ENCODE peak calls at places on chromosome X, in eight cellular contexts. S, A, M, L, B, J, R and G are unnamed samples. For H3K4me1, the result is how much of the 10 kb centered on the place peaks cover.

GRCh38 chrX:107712231-107713204 is 63.1 kb downstream of the TSC22D3 start:
- DNase-seq in J (no peak), L (no peak), M (no peak), B (no peak), A (peak), S (no peak), R (peak), G (peak)

GRCh38 chrX:103831342-103831802 is 685 bp downstream of the RAB9B start:
- DNase-seq in S (no peak), M (no peak), A (no peak), J (no peak), L (peak), B (no peak), R (no peak), G (no peak)

GRCh38 chrX:113009837-113010236 is 169.2 kb upstream of the AMOT start:
- DNase-seq in A (no peak), B (no peak), R (no peak), S (no peak), J (no peak), M (no peak), L (no peak), G (no peak)

GRCh38 chrX:103658681-103659433 is 27.6 kb downstream of the MORF4L2 start:
- DNase-seq in M (no peak), A (no peak), B (no peak), L (no peak), S (no peak), J (no peak), R (no peak), G (no peak)

GRCh38 chrX:13463608-13464007 is 105.8 kb upstream of the EGFL6 start:
- DNase-seq in J (no peak), R (peak), M (peak), B (no peak), L (no peak), S (no peak), A (peak), G (no peak)

GRCh38 chrX:102934624-102935023 is 2.4 kb upstream of the RAB40AL start:
- DNase-seq in L (peak), J (no peak), A (peak), B (no peak), M (peak), R (peak), S (no peak), G (no peak)

GRCh38 chrX:121389976-121390709 is 342.7 kb downstream of the GLUD2 start:
- DNase-seq in L (no peak), R (no peak), M (no peak), S (no peak), J (no peak), A (no peak), B (no peak), G (no peak)

GRCh38 chrX:68429216-68429615 is 4.1 kb downstream of the OPHN1 start:
- DNase-seq in J (peak), R (no peak), A (no peak), L (no peak), M (no peak), S (no peak), B (no peak), G (no peak)

GRCh38 chrX:123219916-123220315 is 35.8 kb downstream of the GRIA3 start:
- DNase-seq in B (no peak), M (no peak), S (peak), J (no peak), A (no peak), L (no peak), R (no peak), G (no peak)

GRCh38 chrX:119240356-119240755 is 4.3 kb downstream of the PGRMC1 start:
- DNase-seq in J (no peak), M (no peak), B (no peak), R (no peak), A (no peak), S (no peak), L (no peak), G (no peak)

GRCh38 chrX:1215123-1215823 is 2.8 kb upstream of the CRLF2 start:
- DNase-seq in J (no peak), B (no peak), R (no peak), M (peak), A (no peak), S (no peak), L (no peak), G (no peak)

GRCh38 chrX:138723301-138723700 is 11.8 kb upstream of the FGF13 start:
- DNase-seq in J (no peak), B (no peak), M (no peak), A (no peak), L (no peak), S (no peak), R (no peak), G (no peak)

GRCh38 chrX:124325732-124326131 is 6.7 kb upstream of the TEX13D start:
- DNase-seq in S (no peak), L (no peak), M (no peak), A (no peak), B (no peak), J (no peak), R (no peak), G (no peak)

GRCh38 chrX:69028006-69028760 is 137.1 kb downstream of the PJA1 start:
- DNase-seq in S (no peak), L (no peak), M (peak), A (no peak), J (no peak), R (no peak), B (no peak), G (no peak)

GRCh38 chrX:24763989-24764388 is 70.3 kb downstream of the POLA1 start:
- DNase-seq in J (no peak), S (no peak), R (no peak), M (no peak), L (no peak), B (no peak), A (no peak), G (no peak)

GRCh38 chrX:103919336-103919682 is 43.1 kb upstream of the TMSB15B start:
- DNase-seq in S (no peak), R (no peak), A (peak), M (peak), L (peak), B (no peak), J (peak), G (no peak)

GRCh38 chrX:151402719-151403390 is 5.8 kb downstream of the VMA21 start:
- DNase-seq in L (no peak), B (peak), J (no peak), S (peak), A (no peak), R (no peak), M (no peak), G (no peak)

GRCh38 chrX:95318882-95319281 is 1365.8 kb upstream of the DIAPH2 start:
- DNase-seq in M (peak), L (no peak), A (no peak), S (peak), R (no peak), B (no peak), J (no peak), G (no peak)

GRCh38 chrX:115553171-115553570 is 7.8 kb upstream of the PLS3 start:
- DNase-seq in M (no peak), J (no peak), S (no peak), R (no peak), A (no peak), B (no peak), L (no peak), G (no peak)

GRCh38 chrX:28058906-28059305 is 77.7 kb upstream of the DCAF8L1 start:
- DNase-seq in J (no peak), M (no peak), S (no peak), R (no peak), B (no peak), L (no peak), A (no peak), G (no peak)

GRCh38 chrX:84187501-84188319 is at the start of gene RPS6KA6:
- DNase-seq in A (peak), R (peak), L (no peak), J (peak), S (peak), M (no peak), B (peak), G (peak)

GRCh38 chrX:151505796-151506195 is 57.7 kb upstream of the PASD1 start:
- DNase-seq in B (no peak), L (no peak), M (peak), J (no peak), A (peak), S (no peak), R (no peak), G (no peak)

GRCh38 chrX:20715176-20715575 is 448.5 kb upstream of the RPS6KA3 start:
- DNase-seq in A (no peak), B (no peak), J (no peak), L (no peak), S (no peak), M (no peak), R (no peak), G (no peak)

GRCh38 chrX:148522006-148522405 is 21.6 kb downstream of the AFF2 start:
- DNase-seq in J (no peak), A (no peak), B (no peak), L (no peak), M (peak), S (no peak), R (no peak), G (no peak)

GRCh38 chrX:56318076-56318475 is 85.9 kb downstream of the KLF8 start:
- DNase-seq in R (no peak), M (no peak), S (no peak), L (no peak), J (no peak), A (no peak), B (no peak), G (no peak)

GRCh38 chrX:39174761-39175417 is 373.6 kb downstream of the MID1IP1 start:
- DNase-seq in A (no peak), L (peak), M (no peak), J (no peak), B (no peak), R (no peak), S (no peak), G (peak)

GRCh38 chrX:133374874-133375387 is 40.4 kb downstream of the GPC4 start:
- DNase-seq in R (no peak), L (no peak), J (no peak), B (no peak), M (no peak), S (no peak), A (no peak), G (no peak)
- H3K4me1 ChIP-seq in R (under half), L (under half), J (under half), B (under half), M (under half), S (under half), A (under half), G (under half)

GRCh38 chrX:41335590-41336331 is 1.8 kb downstream of the DDX3X start:
- DNase-seq in S (no peak), A (no peak), J (no peak), M (no peak), R (no peak), L (no peak), B (no peak), G (no peak)
- H3K4me1 ChIP-seq in S (under half), A (under half), J (under half), M (under half), R (under half), L (under half), B (under half), G (under half)

GRCh38 chrX:2435465-2435864 is 65.3 kb downstream of the DHRSX start:
- DNase-seq in B (no peak), L (no peak), J (no peak), A (no peak), M (no peak), S (no peak), R (no peak), G (no peak)
- H3K4me1 ChIP-seq in B (under half), L (under half), J (under half), A (under half), M (under half), S (under half), R (under half), G (under half)

DNA sequence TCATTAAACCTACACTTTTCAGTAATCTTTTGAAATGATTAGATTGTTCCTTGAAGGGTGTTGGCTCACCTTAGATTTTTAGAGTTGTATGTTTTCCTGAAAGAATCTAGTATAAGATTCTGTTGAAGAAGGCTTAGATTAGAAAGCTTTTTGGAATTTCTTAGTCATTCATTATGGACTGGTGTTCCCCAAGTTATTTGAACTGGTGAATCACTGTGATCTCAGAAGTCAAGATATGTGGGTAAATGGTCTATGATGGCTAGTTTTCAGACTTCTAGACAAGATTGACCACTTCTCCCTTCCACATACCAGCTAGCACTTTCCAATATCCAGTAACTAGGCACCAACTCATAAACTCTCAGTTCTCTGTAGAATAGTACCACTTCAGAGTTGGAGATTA is 138.1 kb downstream of the KDM6A start:
- DNase-seq in J (no peak), L (no peak), B (no peak), A (no peak), S (no peak), M (no peak), R (no peak), G (no peak)
- H3K4me1 ChIP-seq in J (under half), L (under half), B (under half), A (under half), S (under half), M (under half), R (under half), G (under half)

DNA sequence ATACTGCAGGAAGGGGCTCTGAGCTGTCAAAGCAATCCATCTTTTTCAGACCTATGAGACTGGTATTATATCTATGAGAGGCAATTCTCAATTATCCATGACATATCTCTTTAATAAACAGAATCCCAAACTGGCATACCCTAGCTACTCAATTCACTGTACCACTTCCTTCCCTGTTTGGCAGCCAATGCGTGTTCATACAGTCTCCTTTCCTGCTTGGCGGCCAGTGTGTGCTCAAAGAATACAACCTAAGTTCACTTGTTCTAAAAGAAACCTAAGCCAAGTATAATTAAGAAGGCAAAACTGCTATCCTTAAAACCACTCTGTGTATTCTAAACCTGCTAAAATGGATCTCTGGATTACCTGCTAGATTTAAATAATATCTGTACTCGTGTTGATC is 38.3 kb downstream of the ARHGEF9 start:
- DNase-seq in M (no peak), S (no peak), L (no peak), R (no peak), A (no peak), J (no peak), B (no peak), G (no peak)
- H3K4me1 ChIP-seq in M (under half), S (under half), L (under half), R (under half), A (under half), J (under half), B (under half), G (under half)

GRCh38 chrX:136190038-136190437 is 42.7 kb downstream of the FHL1 start:
- DNase-seq in R (no peak), B (no peak), M (no peak), S (no peak), J (no peak), A (no peak), L (no peak), G (no peak)

GRCh38 chrX:136192135-136192534 is 44.8 kb downstream of the FHL1 start:
- DNase-seq in R (no peak), L (no peak), S (no peak), B (no peak), J (no peak), M (no peak), A (no peak), G (no peak)

GRCh38 chrX:136189222-136189621 is 41.9 kb downstream of the FHL1 start:
- DNase-seq in J (no peak), M (no peak), L (no peak), A (no peak), R (no peak), B (peak), S (no peak), G (no peak)

GRCh38 chrX:136192839-136193414 is 45.6 kb downstream of the FHL1 start:
- DNase-seq in L (no peak), B (no peak), M (no peak), A (no peak), S (no peak), J (no peak), R (no peak), G (no peak)

GRCh38 chrX:136191171-136191570 is 43.8 kb downstream of the FHL1 start:
- DNase-seq in B (no peak), L (no peak), R (no peak), S (no peak), M (no peak), A (no peak), J (no peak), G (no peak)
- H3K4me1 ChIP-seq in B (under half), L (under half), R (under half), S (under half), M (under half), A (under half), J (under half), G (under half)

DNA sequence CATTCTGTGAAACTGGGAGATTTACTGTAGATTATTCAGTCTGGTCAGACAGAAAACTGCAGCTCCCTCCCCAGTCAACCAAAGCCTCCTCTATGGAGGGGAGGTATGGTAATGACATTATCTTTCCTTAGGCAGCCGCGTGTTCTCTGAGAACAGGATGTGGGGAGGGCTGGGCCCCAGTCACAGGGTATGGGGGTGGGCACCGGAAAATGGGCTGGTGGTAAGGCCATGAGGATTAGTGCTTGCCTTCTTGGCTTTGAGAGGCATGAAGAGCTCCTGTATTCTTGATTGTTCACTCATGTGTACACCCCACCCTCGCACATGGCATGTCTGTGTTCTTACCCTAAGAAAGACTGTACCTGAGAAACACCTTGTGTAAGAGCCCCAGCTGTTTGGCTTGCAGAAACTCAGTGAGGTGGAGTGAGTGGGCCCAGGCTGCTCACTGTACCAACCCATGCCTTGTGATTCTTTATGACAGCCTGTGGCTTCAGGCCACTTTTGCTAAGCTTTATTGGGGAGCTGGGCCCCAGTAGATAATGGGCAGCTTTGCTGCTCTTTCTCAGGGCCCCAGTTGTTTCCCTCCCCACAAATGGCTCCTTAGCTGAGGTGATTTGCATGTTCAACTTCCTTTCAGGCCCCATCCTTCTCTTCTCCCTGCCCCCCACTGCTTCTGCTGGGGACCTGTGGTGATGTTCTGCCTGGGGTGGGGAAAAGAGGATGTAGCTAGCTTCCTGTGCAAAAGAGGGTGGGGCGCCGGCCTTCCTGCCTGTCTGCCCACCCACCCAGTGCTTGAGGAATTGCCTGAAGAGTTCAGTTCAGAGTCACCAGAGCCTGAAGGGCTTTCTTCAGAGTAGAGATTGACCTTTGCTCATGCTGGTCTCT is 30.7 kb downstream of the MSN start:
- DNase-seq in J (no peak), A (no peak), M (peak), R (peak), L (peak), S (peak), B (peak), G (peak)
- H3K4me1 ChIP-seq in J (under half), A (half or more), M (half or more), R (under half), L (half or more), S (under half), B (under half), G (half or more)

GRCh38 chrX:154365997-154366665 is 8.3 kb downstream of the FLNA start:
- DNase-seq in A (no peak), S (no peak), J (no peak), R (no peak), M (no peak), L (no peak), B (no peak), G (no peak)

GRCh38 chrX:154366666-154367055 is 7.8 kb downstream of the FLNA start:
- DNase-seq in M (no peak), A (no peak), J (no peak), S (no peak), B (no peak), R (no peak), L (no peak), G (no peak)

GRCh38 chrX:154362085-154362742 is 12.2 kb downstream of the FLNA start:
- DNase-seq in S (no peak), L (no peak), J (no peak), A (no peak), R (no peak), M (no peak), B (no peak), G (no peak)

GRCh38 chrX:154365052-154365600 is 9.3 kb downstream of the FLNA start:
- DNase-seq in J (no peak), B (no peak), R (no peak), M (no peak), S (no peak), A (no peak), L (no peak), G (no peak)

DNA sequence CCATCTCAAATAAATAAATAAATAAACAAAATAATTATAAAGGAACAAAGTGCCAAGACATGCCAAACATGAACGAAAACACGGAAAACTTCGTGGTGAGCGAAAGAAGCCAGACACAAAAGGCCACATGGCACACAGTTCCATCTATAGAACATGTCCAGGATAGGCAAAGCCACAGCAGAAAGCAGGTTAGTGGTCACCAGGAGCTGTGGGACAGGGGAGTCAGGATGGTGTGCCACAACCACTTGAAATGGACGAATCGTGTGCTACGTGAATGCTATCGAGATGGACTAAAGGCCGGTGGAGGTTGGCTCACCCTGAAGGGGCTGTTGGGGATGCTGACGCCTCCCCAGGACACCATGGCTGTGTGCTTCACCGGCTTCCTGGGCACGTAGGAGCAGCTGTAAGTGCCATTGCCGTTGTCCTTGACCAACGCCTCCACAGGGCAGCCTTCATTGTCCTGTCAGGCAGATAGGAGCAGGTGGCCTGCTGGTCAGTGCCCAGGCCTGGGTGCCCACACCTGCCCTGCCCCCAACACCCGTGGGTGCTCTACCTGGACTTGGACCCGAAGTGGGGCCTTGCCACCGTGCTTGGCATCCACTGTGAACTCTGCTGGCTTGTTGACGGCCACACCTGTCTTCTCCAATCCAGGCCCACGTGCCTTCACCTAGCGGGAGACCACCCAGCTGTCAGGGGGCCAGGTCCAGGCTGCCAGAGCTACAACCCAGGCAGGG is 10.6 kb downstream of the FLNA start:
- DNase-seq in M (no peak), A (no peak), J (no peak), R (no peak), L (no peak), B (no peak), S (no peak), G (no peak)
- H3K4me1 ChIP-seq in M (under half), A (under half), J (under half), R (under half), L (under half), B (under half), S (under half), G (half or more)

GRCh38 chrX:129772796-129773431 is 6.8 kb upstream of the SASH3 start:
- DNase-seq in S (no peak), J (no peak), B (peak), R (peak), M (peak), A (peak), L (peak), G (no peak)
- H3K4me1 ChIP-seq in S (under half), J (under half), B (under half), R (under half), M (half or more), A (under half), L (half or more), G (half or more)